ENCODE peak calls at places on chromosomes 5 and 9, in nine cellular contexts. One of them, this sample, is unnamed.

GRCh38 chr5:115430374-115430773 is 114.2 kb downstream of the FEM1C start:
- DNase-seq in HT1080: no peak
- DNase-seq in Karpas-422: no peak
- DNase-seq in sigmoid colon: no peak
- DNase-seq in HTR-8/SVneo: no peak
- DNase-seq in MG63: no peak
- DNase-seq in fibroblast of lung: no peak
- DNase-seq in NCI-H774: no peak
- DNase-seq in CMK: no peak
- DNase-seq in this sample: no peak

GRCh38 chr9:37626708-37627293 is 24.0 kb upstream of the FRMPD1 start:
- DNase-seq in HT1080: no peak
- DNase-seq in Karpas-422: no peak
- DNase-seq in sigmoid colon: no peak
- DNase-seq in HTR-8/SVneo: no peak
- DNase-seq in MG63: no peak
- DNase-seq in fibroblast of lung: no peak
- DNase-seq in NCI-H774: no peak
- DNase-seq in CMK: no peak
- DNase-seq in this sample: no peak

GRCh38 chr5:158589939-158590338 is 509.8 kb downstream of the EBF1 start:
- DNase-seq in HT1080: peak
- DNase-seq in Karpas-422: no peak
- DNase-seq in sigmoid colon: no peak
- DNase-seq in HTR-8/SVneo: no peak
- DNase-seq in MG63: no peak
- DNase-seq in fibroblast of lung: peak
- DNase-seq in NCI-H774: no peak
- DNase-seq in CMK: no peak
- DNase-seq in this sample: no peak

GRCh38 chr9:134652291-134653225 is 11.0 kb downstream of the COL5A1 start:
- DNase-seq in HT1080: no peak
- DNase-seq in Karpas-422: peak
- DNase-seq in sigmoid colon: peak
- DNase-seq in HTR-8/SVneo: no peak
- DNase-seq in MG63: no peak
- DNase-seq in fibroblast of lung: no peak
- DNase-seq in NCI-H774: no peak
- DNase-seq in CMK: no peak
- DNase-seq in this sample: no peak

GRCh38 chr5:34844999-34845398 is 6.0 kb downstream of the TTC23L start:
- DNase-seq in HT1080: no peak
- DNase-seq in Karpas-422: no peak
- DNase-seq in sigmoid colon: no peak
- DNase-seq in HTR-8/SVneo: no peak
- DNase-seq in MG63: no peak
- DNase-seq in fibroblast of lung: no peak
- DNase-seq in NCI-H774: no peak
- DNase-seq in CMK: no peak
- DNase-seq in this sample: no peak

GRCh38 chr9:69925452-69925851 is 104.8 kb downstream of the CFAP95 start:
- DNase-seq in HT1080: no peak
- DNase-seq in Karpas-422: no peak
- DNase-seq in sigmoid colon: no peak
- DNase-seq in HTR-8/SVneo: no peak
- DNase-seq in MG63: no peak
- DNase-seq in fibroblast of lung: no peak
- DNase-seq in NCI-H774: no peak
- DNase-seq in CMK: no peak
- DNase-seq in this sample: no peak

GRCh38 chr5:156354571-156354970 is 27.6 kb downstream of the SGCD start:
- DNase-seq in HT1080: no peak
- DNase-seq in Karpas-422: no peak
- DNase-seq in sigmoid colon: no peak
- DNase-seq in HTR-8/SVneo: no peak
- DNase-seq in MG63: no peak
- DNase-seq in fibroblast of lung: no peak
- DNase-seq in NCI-H774: no peak
- DNase-seq in CMK: no peak
- DNase-seq in this sample: no peak

GRCh38 chr5:5881294-5881693 is 458.8 kb downstream of the ICE1 start:
- DNase-seq in HT1080: no peak
- DNase-seq in Karpas-422: peak
- DNase-seq in sigmoid colon: no peak
- DNase-seq in HTR-8/SVneo: no peak
- DNase-seq in MG63: no peak
- DNase-seq in fibroblast of lung: no peak
- DNase-seq in NCI-H774: peak
- DNase-seq in CMK: no peak
- DNase-seq in this sample: no peak

GRCh38 chr9:126637002-126637849 is 23.5 kb downstream of the LMX1B start:
- DNase-seq in HT1080: no peak
- DNase-seq in Karpas-422: no peak
- DNase-seq in sigmoid colon: no peak
- DNase-seq in HTR-8/SVneo: no peak
- DNase-seq in MG63: no peak
- DNase-seq in fibroblast of lung: no peak
- DNase-seq in NCI-H774: no peak
- DNase-seq in CMK: no peak
- DNase-seq in this sample: no peak

GRCh38 chr9:36258989-36259315 is 704 bp upstream of the GNE start:
- DNase-seq in HT1080: no peak
- DNase-seq in Karpas-422: peak
- DNase-seq in sigmoid colon: peak
- DNase-seq in HTR-8/SVneo: no peak
- DNase-seq in MG63: no peak
- DNase-seq in fibroblast of lung: peak
- DNase-seq in NCI-H774: no peak
- DNase-seq in CMK: no peak
- DNase-seq in this sample: no peak

GRCh38 chr5:176780951-176781350 is 29.4 kb upstream of the UNC5A start:
- DNase-seq in HT1080: no peak
- DNase-seq in Karpas-422: no peak
- DNase-seq in sigmoid colon: peak
- DNase-seq in HTR-8/SVneo: no peak
- DNase-seq in MG63: no peak
- DNase-seq in fibroblast of lung: no peak
- DNase-seq in NCI-H774: no peak
- DNase-seq in CMK: no peak
- DNase-seq in this sample: peak

GRCh38 chr9:91536211-91536691 is 112.6 kb upstream of the NFIL3 start:
- DNase-seq in HT1080: peak
- DNase-seq in Karpas-422: no peak
- DNase-seq in sigmoid colon: no peak
- DNase-seq in HTR-8/SVneo: peak
- DNase-seq in MG63: peak
- DNase-seq in fibroblast of lung: peak
- DNase-seq in NCI-H774: peak
- DNase-seq in CMK: no peak
- DNase-seq in this sample: peak

GRCh38 chr9:100098241-100098886 is 436 bp downstream of the ERP44 start:
- DNase-seq in HT1080: peak
- DNase-seq in Karpas-422: peak
- DNase-seq in sigmoid colon: peak
- DNase-seq in HTR-8/SVneo: peak
- DNase-seq in MG63: peak
- DNase-seq in fibroblast of lung: peak
- DNase-seq in NCI-H774: peak
- DNase-seq in CMK: no peak
- DNase-seq in this sample: peak

GRCh38 chr5:30752015-30752414 is 441.5 kb upstream of the CDH6 start:
- DNase-seq in HT1080: peak
- DNase-seq in Karpas-422: no peak
- DNase-seq in sigmoid colon: no peak
- DNase-seq in HTR-8/SVneo: no peak
- DNase-seq in MG63: no peak
- DNase-seq in fibroblast of lung: peak
- DNase-seq in NCI-H774: no peak
- DNase-seq in CMK: no peak
- DNase-seq in this sample: no peak

GRCh38 chr5:52672459-52672858 is 115.3 kb upstream of the ITGA1 start:
- DNase-seq in HT1080: no peak
- DNase-seq in Karpas-422: no peak
- DNase-seq in sigmoid colon: no peak
- DNase-seq in HTR-8/SVneo: no peak
- DNase-seq in MG63: no peak
- DNase-seq in fibroblast of lung: no peak
- DNase-seq in NCI-H774: no peak
- DNase-seq in CMK: no peak
- DNase-seq in this sample: no peak

GRCh38 chr9:6625363-6625762 is 20.2 kb downstream of the GLDC start:
- DNase-seq in HT1080: no peak
- DNase-seq in Karpas-422: no peak
- DNase-seq in sigmoid colon: no peak
- DNase-seq in HTR-8/SVneo: no peak
- DNase-seq in MG63: no peak
- DNase-seq in fibroblast of lung: no peak
- DNase-seq in NCI-H774: no peak
- DNase-seq in CMK: no peak
- DNase-seq in this sample: no peak

GRCh38 chr5:132771559-132771998 is 5.5 kb downstream of the SEPTIN8 start:
- DNase-seq in HT1080: peak
- DNase-seq in Karpas-422: no peak
- DNase-seq in sigmoid colon: peak
- DNase-seq in HTR-8/SVneo: no peak
- DNase-seq in MG63: peak
- DNase-seq in fibroblast of lung: peak
- DNase-seq in NCI-H774: no peak
- DNase-seq in CMK: no peak
- DNase-seq in this sample: peak

GRCh38 chr5:108561416-108562204 is 179.7 kb upstream of the FBXL17 start:
- DNase-seq in HT1080: no peak
- DNase-seq in Karpas-422: no peak
- DNase-seq in sigmoid colon: no peak
- DNase-seq in HTR-8/SVneo: no peak
- DNase-seq in MG63: no peak
- DNase-seq in fibroblast of lung: no peak
- DNase-seq in NCI-H774: no peak
- DNase-seq in CMK: no peak
- DNase-seq in this sample: peak

GRCh38 chr5:97297063-97297715 is 114.1 kb upstream of the RIOK2 start:
- DNase-seq in HT1080: peak
- DNase-seq in Karpas-422: peak
- DNase-seq in sigmoid colon: no peak
- DNase-seq in HTR-8/SVneo: peak
- DNase-seq in MG63: peak
- DNase-seq in fibroblast of lung: peak
- DNase-seq in NCI-H774: peak
- DNase-seq in CMK: no peak
- DNase-seq in this sample: peak

GRCh38 chr5:33167541-33167940 is 273.2 kb upstream of the TARS1 start:
- DNase-seq in HT1080: no peak
- DNase-seq in Karpas-422: no peak
- DNase-seq in sigmoid colon: no peak
- DNase-seq in HTR-8/SVneo: no peak
- DNase-seq in MG63: no peak
- DNase-seq in fibroblast of lung: peak
- DNase-seq in NCI-H774: no peak
- DNase-seq in CMK: no peak
- DNase-seq in this sample: no peak

GRCh38 chr9:14179449-14179848 is 134.5 kb downstream of the NFIB start:
- DNase-seq in HT1080: no peak
- DNase-seq in Karpas-422: no peak
- DNase-seq in sigmoid colon: no peak
- DNase-seq in HTR-8/SVneo: no peak
- DNase-seq in MG63: no peak
- DNase-seq in fibroblast of lung: no peak
- DNase-seq in NCI-H774: peak
- DNase-seq in CMK: no peak
- DNase-seq in this sample: no peak

GRCh38 chr9:89379508-89380115 is 61.3 kb downstream of the SECISBP2 start:
- DNase-seq in HT1080: no peak
- DNase-seq in Karpas-422: no peak
- DNase-seq in sigmoid colon: no peak
- DNase-seq in HTR-8/SVneo: no peak
- DNase-seq in MG63: no peak
- DNase-seq in fibroblast of lung: no peak
- DNase-seq in NCI-H774: no peak
- DNase-seq in CMK: no peak
- DNase-seq in this sample: no peak

GRCh38 chr9:108136646-108137045 is 647.1 kb upstream of the KLF4 start:
- DNase-seq in HT1080: no peak
- DNase-seq in Karpas-422: no peak
- DNase-seq in sigmoid colon: no peak
- DNase-seq in HTR-8/SVneo: no peak
- DNase-seq in MG63: no peak
- DNase-seq in fibroblast of lung: no peak
- DNase-seq in NCI-H774: no peak
- DNase-seq in CMK: no peak
- DNase-seq in this sample: no peak

GRCh38 chr9:4887556-4887955 is 94.8 kb downstream of the RCL1 start:
- DNase-seq in HT1080: no peak
- DNase-seq in Karpas-422: no peak
- DNase-seq in sigmoid colon: no peak
- DNase-seq in HTR-8/SVneo: no peak
- DNase-seq in MG63: peak
- DNase-seq in fibroblast of lung: peak
- DNase-seq in NCI-H774: peak
- DNase-seq in CMK: no peak
- DNase-seq in this sample: peak

GRCh38 chr5:137176126-137176525 is 323.0 kb downstream of the SPOCK1 start:
- DNase-seq in HT1080: no peak
- DNase-seq in Karpas-422: no peak
- DNase-seq in sigmoid colon: no peak
- DNase-seq in HTR-8/SVneo: no peak
- DNase-seq in MG63: no peak
- DNase-seq in fibroblast of lung: no peak
- DNase-seq in NCI-H774: no peak
- DNase-seq in CMK: no peak
- DNase-seq in this sample: no peak

GRCh38 chr5:6585168-6585567 is 47.7 kb downstream of the NSUN2 start:
- DNase-seq in HT1080: peak
- DNase-seq in Karpas-422: no peak
- DNase-seq in sigmoid colon: no peak
- DNase-seq in HTR-8/SVneo: no peak
- DNase-seq in MG63: no peak
- DNase-seq in fibroblast of lung: no peak
- DNase-seq in NCI-H774: no peak
- DNase-seq in CMK: no peak
- DNase-seq in this sample: no peak

GRCh38 chr9:27407966-27408365 is 111.0 kb upstream of the EQTN start:
- DNase-seq in HT1080: peak
- DNase-seq in Karpas-422: no peak
- DNase-seq in sigmoid colon: no peak
- DNase-seq in HTR-8/SVneo: peak
- DNase-seq in MG63: peak
- DNase-seq in fibroblast of lung: peak
- DNase-seq in NCI-H774: no peak
- DNase-seq in CMK: no peak
- DNase-seq in this sample: peak

GRCh38 chr5:99866740-99867139 is 668.4 kb upstream of the FAM174A start:
- DNase-seq in HT1080: peak
- DNase-seq in Karpas-422: no peak
- DNase-seq in sigmoid colon: no peak
- DNase-seq in HTR-8/SVneo: no peak
- DNase-seq in MG63: no peak
- DNase-seq in fibroblast of lung: no peak
- DNase-seq in NCI-H774: no peak
- DNase-seq in CMK: no peak
- DNase-seq in this sample: no peak

GRCh38 chr5:177455036-177455660 is 8.5 kb downstream of the PRR7 start:
- DNase-seq in HT1080: no peak
- DNase-seq in Karpas-422: peak
- DNase-seq in sigmoid colon: peak
- DNase-seq in HTR-8/SVneo: peak
- DNase-seq in MG63: no peak
- DNase-seq in fibroblast of lung: peak
- DNase-seq in NCI-H774: peak
- DNase-seq in CMK: no peak
- DNase-seq in this sample: peak